ENCODE peak calls at places on chromosome 22, in four cellular contexts. G is PC-3, S is gastroesophageal sphincter, R is WTC11. D is an unnamed sample.

GRCh38 chr22:43197271-43197941 is 10.5 kb upstream of the TTLL12 start:
- ATAC-seq in S (no peak), G (no peak), R (no peak), D (no peak)

GRCh38 chr22:30615543-30615954 is 8.6 kb downstream of the TCN2 start:
- ATAC-seq in R (no peak), S (peak), G (no peak), D (no peak)

GRCh38 chr22:24400037-24400725 is 27.2 kb upstream of the ADORA2A start:
- ATAC-seq in R (no peak), S (no peak), G (no peak), D (peak)

GRCh38 chr22:16828876-16829275 is 3.7 kb upstream of the XKR3 start:
- ATAC-seq in R (no peak), S (no peak), G (no peak), D (no peak)

GRCh38 chr22:46047841-46048595 is 71.1 kb upstream of the WNT7B start:
- ATAC-seq in S (peak), G (no peak), R (no peak), D (no peak)

GRCh38 chr22:29157759-29158535 is 47.7 kb upstream of the EMID1 start:
- ATAC-seq in R (peak), G (no peak), S (no peak), D (no peak)

GRCh38 chr22:46297151-46297819 is 615 bp downstream of the GTSE1 start:
- ATAC-seq in R (peak), G (peak), S (no peak), D (peak)

GRCh38 chr22:29003552-29003951 is 58.1 kb downstream of the C22orf31 start:
- ATAC-seq in S (no peak), R (no peak), G (no peak), D (no peak)

GRCh38 chr22:37189011-37189466 is 992 bp upstream of the C1QTNF6 start:
- ATAC-seq in G (peak), R (no peak), S (no peak), D (no peak)

GRCh38 chr22:17732251-17732854 is 41.9 kb downstream of the BID start:
- ATAC-seq in S (no peak), G (no peak), R (no peak), D (no peak)

GRCh38 chr22:41915035-41915782 is at the start of gene SHISA8:
- ATAC-seq in S (peak), R (peak), G (peak), D (peak)